ENCODE peak calls at places on chromosomes 5 and 9, in ten cellular contexts. N is skeletal muscle cell, S is HFF-Myc, Q is nephron progenitor cell, T is OCI-LY7, Y is Caki2, G is stromal cell of bone marrow, D is sciatic nerve, X is activated B cell treated with CpG ODN at 0.5 μM for 24 hours, A is HCEC 1CT. W is an unnamed sample.

GRCh38 chr9:110217656-110218099 is 9.7 kb upstream of the C9orf152 start:
- DNase-seq in N (peak; percentile 15), S (peak; percentile 25), Q (no peak), T (peak; percentile 69), Y (peak; percentile 39), G (no peak), D (no peak), X (no peak), A (peak; percentile 49), W (no peak)

GRCh38 chr5:141084487-141084989 is 9.9 kb upstream of the PCDHB2 start:
- DNase-seq in N (no peak), S (no peak), Q (peak; percentile 17), T (no peak), Y (no peak), G (peak; percentile 40), D (no peak), X (no peak), A (peak; percentile 47), W (no peak)

GRCh38 chr5:97127727-97128126 is 14.7 kb downstream of the LIX1 start:
- DNase-seq in N (no peak), S (no peak), Q (no peak), T (no peak), Y (no peak), G (no peak), D (no peak), X (no peak), A (no peak), W (no peak)

GRCh38 chr9:99690573-99690972 is 131.1 kb upstream of the NR4A3 start:
- DNase-seq in N (no peak), S (no peak), Q (no peak), T (no peak), Y (no peak), G (no peak), D (no peak), X (no peak), A (no peak), W (no peak)

GRCh38 chr9:79812099-79812498 is 240.3 kb downstream of the TLE4 start:
- DNase-seq in N (no peak), S (no peak), Q (no peak), T (no peak), Y (no peak), G (peak; percentile 10), D (no peak), X (no peak), A (no peak), W (no peak)

GRCh38 chr9:91603940-91604339 is 180.3 kb upstream of the NFIL3 start:
- DNase-seq in N (no peak), S (no peak), Q (no peak), T (no peak), Y (no peak), G (no peak), D (no peak), X (no peak), A (no peak), W (no peak)

GRCh38 chr5:149154629-149155028 is 13.3 kb downstream of the ABLIM3 start:
- DNase-seq in N (no peak), S (no peak), Q (no peak), T (no peak), Y (no peak), G (no peak), D (no peak), X (no peak), A (no peak), W (no peak)

GRCh38 chr5:142674438-142675210 is 11.3 kb downstream of the FGF1 start:
- DNase-seq in N (peak; percentile 63), S (peak; percentile 67), Q (no peak), T (no peak), Y (no peak), G (peak; percentile 80), D (no peak), X (no peak), A (peak; percentile 84), W (no peak)

GRCh38 chr5:154368041-154368800 is 77.6 kb upstream of the SAP30L start:
- DNase-seq in N (peak; percentile 86), S (peak; percentile 93), Q (no peak), T (no peak), Y (peak; percentile 79), G (peak; percentile 87), D (no peak), X (no peak), A (peak; percentile 95), W (no peak)

GRCh38 chr5:138832218-138832617 is 42.9 kb downstream of the LRRTM2 start:
- DNase-seq in N (no peak), S (no peak), Q (no peak), T (no peak), Y (no peak), G (no peak), D (no peak), X (no peak), A (no peak), W (no peak)

GRCh38 chr9:92438900-92439526 is 14.7 kb upstream of the OMD start:
- DNase-seq in N (no peak), S (no peak), Q (no peak), T (peak; percentile 11), Y (no peak), G (peak; percentile 18), D (no peak), X (no peak), A (peak; percentile 39), W (no peak)

GRCh38 chr9:127133739-127134167 is 11.3 kb upstream of the ANGPTL2 start:
- DNase-seq in N (peak; percentile 71), S (no peak), Q (no peak), T (no peak), Y (no peak), G (peak; percentile 72), D (peak; percentile 65), X (no peak), A (peak; percentile 79), W (no peak)

GRCh38 chr9:20620658-20621552 is 1.4 kb downstream of the MLLT3 start:
- DNase-seq in N (no peak), S (no peak), Q (peak; percentile 35), T (peak; percentile 9), Y (peak; percentile 50), G (no peak), D (peak; percentile 63), X (peak; percentile 36), A (peak; percentile 45), W (peak; percentile 57)

GRCh38 chr9:21552244-21552825 is 70.2 kb upstream of the IFNE start:
- DNase-seq in N (no peak), S (no peak), Q (no peak), T (no peak), Y (peak; percentile 42), G (no peak), D (no peak), X (no peak), A (no peak), W (no peak)

GRCh38 chr9:78858266-78858665 is 561.3 kb downstream of the PSAT1 start:
- DNase-seq in N (no peak), S (no peak), Q (no peak), T (no peak), Y (no peak), G (no peak), D (no peak), X (no peak), A (no peak), W (no peak)

GRCh38 chr5:32223972-32224608 is 50.0 kb upstream of the GOLPH3 start:
- DNase-seq in N (peak; percentile 31), S (peak; percentile 40), Q (no peak), T (no peak), Y (peak; percentile 62), G (no peak), D (no peak), X (no peak), A (peak; percentile 82), W (no peak)

GRCh38 chr5:96214442-96215197 is 218.4 kb downstream of the PCSK1 start:
- DNase-seq in N (no peak), S (no peak), Q (no peak), T (no peak), Y (peak; percentile 12), G (no peak), D (no peak), X (no peak), A (peak; percentile 30), W (no peak)

GRCh38 chr5:79975422-79975821 is 15.6 kb downstream of the MTX3 start:
- DNase-seq in N (no peak), S (no peak), Q (no peak), T (no peak), Y (no peak), G (no peak), D (no peak), X (no peak), A (no peak), W (no peak)

GRCh38 chr9:19975499-19975898 is 186.7 kb upstream of the SLC24A2 start:
- DNase-seq in N (no peak), S (no peak), Q (no peak), T (no peak), Y (no peak), G (no peak), D (no peak), X (no peak), A (peak; percentile 62), W (no peak)

GRCh38 chr5:60959156-60959555 is 14.2 kb downstream of the NDUFAF2 start:
- DNase-seq in N (no peak), S (no peak), Q (no peak), T (peak; percentile 16), Y (no peak), G (peak; percentile 21), D (no peak), X (no peak), A (peak; percentile 43), W (no peak)

GRCh38 chr9:115587310-115587709 is 469.4 kb upstream of the TNC start:
- DNase-seq in N (no peak), S (no peak), Q (no peak), T (no peak), Y (no peak), G (no peak), D (no peak), X (no peak), A (no peak), W (no peak)

GRCh38 chr5:14168139-14168792 is 25.1 kb downstream of the TRIO start:
- DNase-seq in N (no peak), S (no peak), Q (no peak), T (peak; percentile 42), Y (peak; percentile 52), G (no peak), D (no peak), X (no peak), A (peak; percentile 56), W (no peak)

GRCh38 chr9:124017064-124017928 is 5.7 kb downstream of the LHX2 start:
- DNase-seq in N (no peak), S (no peak), Q (peak; percentile 41), T (no peak), Y (no peak), G (no peak), D (no peak), X (no peak), A (no peak), W (no peak)

GRCh38 chr9:118170032-118170955 is 466.1 kb downstream of the TLR4 start:
- DNase-seq in N (peak; percentile 17), S (peak; percentile 0), Q (peak; percentile 62), T (peak; percentile 16), Y (peak; percentile 47), G (peak; percentile 58), D (no peak), X (no peak), A (peak; percentile 7), W (peak; percentile 24)

GRCh38 chr9:125635888-125636287 is 71.1 kb downstream of the MAPKAP1 start:
- DNase-seq in N (no peak), S (no peak), Q (no peak), T (no peak), Y (no peak), G (no peak), D (no peak), X (no peak), A (no peak), W (no peak)

GRCh38 chr9:107548298-107549142 is 59.0 kb upstream of the KLF4 start:
- DNase-seq in N (peak; percentile 91), S (peak; percentile 22), Q (no peak), T (no peak), Y (peak; percentile 62), G (peak; percentile 94), D (no peak), X (no peak), A (peak; percentile 90), W (no peak)

GRCh38 chr5:71537681-71538080 is 49.5 kb upstream of the MCCC2 start:
- DNase-seq in N (no peak), S (no peak), Q (no peak), T (no peak), Y (no peak), G (no peak), D (no peak), X (no peak), A (no peak), W (no peak)

GRCh38 chr5:72920690-72921089 is 35.2 kb upstream of the FCHO2 start:
- DNase-seq in N (no peak), S (peak; percentile 14), Q (no peak), T (peak; percentile 24), Y (peak; percentile 29), G (no peak), D (no peak), X (no peak), A (peak; percentile 60), W (no peak)

W was measured in colonic mucosa.